ENCODE peak calls at places on chromosomes 5 and 9, in six cellular contexts. P is cardiac muscle cell, R is A549, Z is RWPE1, M is progenitor cell of endocrine pancreas, Y is H9. A is an unnamed sample.

GRCh38 chr9:114811301-114811700 is 5.5 kb upstream of the TNFSF15 start:
- DNase-seq in P (peak), R (no peak), Z (no peak), M (no peak), Y (no peak), A (no peak)

GRCh38 chr9:130638278-130639118 is 25.9 kb upstream of the PRDM12 start:
- DNase-seq in P (no peak), R (no peak), Z (no peak), M (no peak), Y (peak), A (no peak)

GRCh38 chr9:85061969-85062368 is 392.4 kb downstream of the NTRK2 start:
- DNase-seq in P (no peak), R (no peak), Z (no peak), M (no peak), Y (no peak), A (no peak)

GRCh38 chr5:37715957-37716356 is 123.9 kb downstream of the GDNF start:
- DNase-seq in P (no peak), R (no peak), Z (no peak), M (no peak), Y (no peak), A (no peak)

GRCh38 chr9:16784002-16784401 is 86.5 kb downstream of the BNC2 start:
- DNase-seq in P (no peak), R (no peak), Z (no peak), M (no peak), Y (no peak), A (no peak)

GRCh38 chr5:142894749-142895148 is 124.6 kb downstream of the ARHGAP26 start:
- DNase-seq in P (peak), R (no peak), Z (no peak), M (no peak), Y (no peak), A (no peak)

GRCh38 chr5:1737790-1738405 is 61.7 kb downstream of the MRPL36 start:
- DNase-seq in P (peak), R (peak), Z (peak), M (peak), Y (peak), A (no peak)

GRCh38 chr5:71960196-71960595 is 147.1 kb upstream of the MAP1B start:
- DNase-seq in P (no peak), R (no peak), Z (no peak), M (no peak), Y (no peak), A (no peak)

GRCh38 chr5:173717959-173718358 is 101.5 kb upstream of the BOD1 start:
- DNase-seq in P (no peak), R (no peak), Z (no peak), M (no peak), Y (no peak), A (no peak)

GRCh38 chr9:38682713-38683112 is 37.2 kb downstream of the FAM240B start:
- DNase-seq in P (peak), R (peak), Z (peak), M (no peak), Y (no peak), A (no peak)

GRCh38 chr5:133365326-133365725 is 247.0 kb downstream of the FSTL4 start:
- DNase-seq in P (no peak), R (no peak), Z (no peak), M (peak), Y (peak), A (no peak)

GRCh38 chr5:79074641-79075040 is 5.1 kb downstream of the BHMT2 start:
- DNase-seq in P (peak), R (peak), Z (peak), M (no peak), Y (no peak), A (no peak)

GRCh38 chr5:143383988-143384387 is 19.5 kb downstream of the NR3C1 start:
- DNase-seq in P (no peak), R (no peak), Z (no peak), M (no peak), Y (no peak), A (no peak)

GRCh38 chr5:79256563-79256962 is 20.6 kb downstream of the JMY start:
- DNase-seq in P (no peak), R (no peak), Z (no peak), M (no peak), Y (no peak), A (no peak)

GRCh38 chr9:84711936-84712335 is 42.4 kb downstream of the NTRK2 start:
- DNase-seq in P (peak), R (peak), Z (peak), M (no peak), Y (no peak), A (no peak)

GRCh38 chr5:133779828-133780475 is 167.6 kb upstream of the FSTL4 start:
- DNase-seq in P (no peak), R (no peak), Z (no peak), M (no peak), Y (peak), A (no peak)

GRCh38 chr5:68141494-68141893 is 74.1 kb upstream of the PIK3R1 start:
- DNase-seq in P (no peak), R (no peak), Z (no peak), M (no peak), Y (no peak), A (no peak)

GRCh38 chr9:135563858-135564257 is 2.3 kb downstream of the PAEP start:
- DNase-seq in P (no peak), R (no peak), Z (no peak), M (no peak), Y (no peak), A (no peak)

GRCh38 chr9:17059465-17059864 is 75.4 kb upstream of the CNTLN start:
- DNase-seq in P (no peak), R (no peak), Z (no peak), M (no peak), Y (no peak), A (no peak)

GRCh38 chr5:123754903-123755302 is 242.9 kb downstream of the CSNK1G3 start:
- DNase-seq in P (peak), R (no peak), Z (no peak), M (no peak), Y (no peak), A (no peak)

GRCh38 chr5:38420691-38421395 is 135.6 kb downstream of the LIFR start:
- DNase-seq in P (peak), R (peak), Z (peak), M (peak), Y (peak), A (no peak)

GRCh38 chr5:167280111-167280510 is 1011.3 kb upstream of the WWC1 start:
- DNase-seq in P (no peak), R (no peak), Z (no peak), M (no peak), Y (no peak), A (no peak)

GRCh38 chr5:115553082-115553481 is 8.5 kb upstream of the FEM1C start:
- DNase-seq in P (no peak), R (no peak), Z (no peak), M (no peak), Y (no peak), A (no peak)

GRCh38 chr9:26744362-26744965 is 148.1 kb downstream of the CAAP1 start:
- DNase-seq in P (peak), R (peak), Z (no peak), M (no peak), Y (no peak), A (no peak)

GRCh38 chr5:172833691-172834569 is at the start of gene ERGIC1:
- DNase-seq in P (peak), R (peak), Z (peak), M (peak), Y (peak), A (peak)

GRCh38 chr9:120965344-120966004 is 38.9 kb upstream of the TRAF1 start:
- DNase-seq in P (peak), R (no peak), Z (no peak), M (no peak), Y (peak), A (no peak)

GRCh38 chr5:141040093-141040762 is 10.9 kb upstream of the PCDHB1 start:
- DNase-seq in P (peak), R (peak), Z (peak), M (peak), Y (peak), A (no peak)

GRCh38 chr9:34611251-34611810 is 566 bp downstream of the RPP25L start:
- DNase-seq in P (no peak), R (no peak), Z (no peak), M (no peak), Y (peak), A (no peak)

GRCh38 chr5:54902817-54903473 is 82.4 kb downstream of the ESM1 start:
- DNase-seq in P (peak), R (no peak), Z (no peak), M (no peak), Y (no peak), A (no peak)

GRCh38 chr9:125337282-125337681 is 75.7 kb downstream of the GAPVD1 start:
- DNase-seq in P (peak), R (peak), Z (no peak), M (no peak), Y (no peak), A (no peak)
- TF ChIP-seq CTCF in P (no peak), R (no peak), Z (no peak), M (peak), Y (no peak), A (no peak)

DNA sequence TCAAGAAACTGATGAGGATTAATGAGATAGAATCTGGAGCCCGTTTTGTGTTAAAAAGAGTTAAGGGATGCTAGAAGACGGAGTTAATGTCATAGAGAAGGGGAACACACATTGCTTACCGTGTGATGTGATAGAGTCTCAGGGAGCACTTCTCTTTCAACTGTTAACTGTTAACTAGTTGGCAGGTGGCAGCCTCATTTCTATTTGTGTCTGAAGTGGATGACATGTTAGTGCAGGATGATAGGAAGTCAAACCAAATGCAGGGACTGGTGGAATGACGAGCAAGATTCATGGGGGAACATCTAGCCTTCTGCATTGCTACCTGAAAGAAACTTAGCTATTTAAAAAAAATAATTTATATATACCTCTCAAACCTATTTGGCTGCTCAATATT is 222.7 kb downstream of the MAST4 start:
- DNase-seq in P (no peak), R (no peak), Z (no peak), M (no peak), Y (no peak), A (no peak)
- TF ChIP-seq CTCF in P (no peak), R (no peak), Z (no peak), M (no peak), Y (no peak), A (no peak)

GRCh38 chr9:110844121-110844520 is 175.5 kb downstream of the MUSK start:
- DNase-seq in P (no peak), R (no peak), Z (no peak), M (no peak), Y (no peak), A (no peak)

GRCh38 chr9:110837401-110838005 is 168.9 kb downstream of the MUSK start:
- DNase-seq in P (no peak), R (no peak), Z (no peak), M (no peak), Y (no peak), A (no peak)

GRCh38 chr9:110842976-110843375 is 174.4 kb downstream of the MUSK start:
- DNase-seq in P (peak), R (no peak), Z (no peak), M (no peak), Y (no peak), A (no peak)

GRCh38 chr9:110847661-110848060 is 179.1 kb downstream of the MUSK start:
- DNase-seq in P (peak), R (no peak), Z (no peak), M (no peak), Y (no peak), A (no peak)

GRCh38 chr9:110842169-110842568 is 173.6 kb downstream of the MUSK start:
- DNase-seq in P (no peak), R (no peak), Z (no peak), M (no peak), Y (peak), A (no peak)
- TF ChIP-seq CTCF in P (no peak), R (no peak), Z (no peak), M (no peak), Y (peak), A (no peak)

GRCh38 chr9:86637515-86637914 is 283.3 kb upstream of the TUT7 start:
- DNase-seq in P (peak), R (peak), Z (peak), M (peak), Y (peak), A (peak)

GRCh38 chr9:86638109-86638508 is 283.9 kb upstream of the TUT7 start:
- DNase-seq in P (no peak), R (no peak), Z (no peak), M (no peak), Y (no peak), A (no peak)

GRCh38 chr9:86639287-86639686 is 285.1 kb upstream of the TUT7 start:
- DNase-seq in P (no peak), R (no peak), Z (no peak), M (no peak), Y (no peak), A (no peak)

GRCh38 chr9:86641970-86642369 is 287.8 kb upstream of the TUT7 start:
- DNase-seq in P (no peak), R (no peak), Z (no peak), M (no peak), Y (no peak), A (no peak)

DNA sequence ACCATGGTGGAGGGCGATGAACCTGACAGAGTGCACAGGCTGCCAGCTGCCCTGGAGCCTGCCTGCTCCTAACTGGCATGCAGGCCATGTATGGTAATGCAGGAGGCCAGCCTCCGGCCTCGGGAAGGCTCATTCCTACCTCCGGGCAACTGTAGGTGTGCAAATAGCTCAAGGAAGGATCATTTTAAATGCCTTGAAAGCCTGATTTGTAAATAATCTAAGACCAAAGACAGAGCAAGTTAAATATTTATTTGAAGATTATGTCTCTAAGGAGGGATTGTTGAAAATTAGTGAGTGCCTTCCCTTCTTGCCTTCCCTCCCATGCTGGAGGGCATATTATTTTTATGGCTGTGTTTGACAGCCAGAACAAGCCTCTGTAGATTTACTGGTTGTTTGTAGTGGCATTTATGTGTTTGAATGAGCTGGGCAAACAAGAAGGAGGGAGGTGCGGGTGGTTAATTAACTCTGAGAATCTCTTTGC is 285.7 kb upstream of the TUT7 start:
- DNase-seq in P (no peak), R (no peak), Z (no peak), M (peak), Y (no peak), A (no peak)
- TF ChIP-seq CTCF in P (no peak), R (no peak), Z (no peak), M (peak), Y (peak), A (no peak)